ENCODE peak calls at places on chromosomes 3 and 15, in five cellular contexts. M is NCI-H187 treated with DMSO at 0.1 percent for 48 hours; Q is activated naive CD8-positive, alpha-beta T cell treated with anti-CD3 and anti-CD28 coated beads for 36 hours; J is NCI-H460; Y is activated CD8-positive, alpha-beta memory T cell treated with anti-CD3 and anti-CD28 coated beads for 48 hours. W is an unnamed sample.

GRCh38 chr3:95934181-95934580 is 880.2 kb upstream of the EPHA6 start:
- DNase-seq in M (no peak), Y (no peak), J (no peak), Q (no peak), W (no peak)

GRCh38 chr15:66578286-66578875 is 12.6 kb upstream of the LCTL start:
- DNase-seq in Y (no peak), J (no peak), M (no peak), Q (no peak), W (no peak)

GRCh38 chr3:79467721-79468120 is 300.1 kb downstream of the ROBO1 start:
- DNase-seq in Y (no peak), M (no peak), J (no peak), Q (no peak), W (no peak)

GRCh38 chr3:121152573-121152972 is 244.6 kb downstream of the STXBP5L start:
- DNase-seq in Y (no peak), J (no peak), M (no peak), Q (no peak), W (no peak)

GRCh38 chr3:140035856-140036255 is 100.9 kb downstream of the CLSTN2 start:
- DNase-seq in Q (no peak), M (no peak), J (no peak), Y (no peak), W (no peak)

GRCh38 chr3:126616931-126617330 is 38.0 kb downstream of the TXNRD3 start:
- DNase-seq in Q (no peak), Y (no peak), M (no peak), J (no peak), W (no peak)

GRCh38 chr3:104425416-104425815 is 941.3 kb upstream of the ALCAM start:
- DNase-seq in Y (no peak), J (no peak), M (no peak), Q (no peak), W (no peak)

GRCh38 chr15:33031324-33031736 is 163.2 kb downstream of the FMN1 start:
- DNase-seq in Y (no peak), J (no peak), Q (no peak), M (no peak), W (no peak)

GRCh38 chr3:48851407-48851806 is 3.7 kb upstream of the PRKAR2A start:
- DNase-seq in Y (no peak), J (no peak), Q (no peak), M (no peak), W (no peak)

GRCh38 chr3:76403556-76403955 is 618.2 kb upstream of the ZNF717 start:
- DNase-seq in Q (no peak), J (no peak), Y (no peak), M (peak), W (no peak)

GRCh38 chr3:98573231-98573728 is 20.1 kb downstream of the CPOX start:
- DNase-seq in Q (no peak), Y (no peak), M (no peak), J (peak), W (no peak)

GRCh38 chr3:78606756-78607155 is 1161.0 kb downstream of the ROBO1 start:
- DNase-seq in M (no peak), Q (no peak), J (no peak), Y (no peak), W (no peak)

GRCh38 chr15:79978694-79979519 is 7.9 kb upstream of the BCL2A1 start:
- DNase-seq in Q (no peak), J (no peak), M (no peak), Y (no peak), W (peak)

GRCh38 chr15:65096481-65097385 is 18.3 kb downstream of the UBAP1L start:
- DNase-seq in M (no peak), Q (no peak), J (no peak), Y (no peak), W (no peak)

GRCh38 chr3:17238029-17238428 is 353.3 kb downstream of the PLCL2 start:
- DNase-seq in M (no peak), Q (no peak), J (peak), Y (no peak), W (no peak)

GRCh38 chr15:101183226-101183925 is 68.5 kb downstream of the CHSY1 start:
- DNase-seq in Q (no peak), Y (no peak), M (no peak), J (no peak), W (no peak)

W was measured in stimulated activated CD4-positive, alpha-beta T cell treated with anti-CD3 and anti-CD28 coated beads, TNF-alpha, amount 100 ng/mL, for 24 hours.